ENCODE peak calls at places on chromosome 11, in four cellular contexts. B is naive thymus-derived CD4-positive, alpha-beta T cell; X is central memory CD8-positive, alpha-beta T cell; I is dorsolateral prefrontal cortex. U is an unnamed sample.

GRCh38 chr11:33478111-33478573 is 221.0 kb downstream of the HIPK3 start:
- DNase-seq in B (no peak), X (no peak), I (no peak), U (no peak)

GRCh38 chr11:111462329-111462728 is 49.9 kb downstream of the BTG4 start:
- DNase-seq in B (no peak), X (no peak), I (no peak), U (no peak)

GRCh38 chr11:125401746-125402145 is 94.3 kb downstream of the FEZ1 start:
- DNase-seq in B (no peak), X (no peak), I (no peak), U (peak; percentile 91)

GRCh38 chr11:112961751-112962747 is 829 bp downstream of the NCAM1 start:
- DNase-seq in B (no peak), X (no peak), I (peak; percentile 63), U (peak; percentile 57)

GRCh38 chr11:48047616-48048015 is 67.3 kb downstream of the PTPRJ start:
- DNase-seq in B (no peak), X (no peak), I (no peak), U (no peak)

GRCh38 chr11:130815074-130815802 is 101.0 kb downstream of the SNX19 start:
- DNase-seq in B (no peak), X (no peak), I (no peak), U (no peak)

GRCh38 chr11:69892237-69892985 is 73.2 kb upstream of the FGF3 start:
- DNase-seq in B (no peak), X (no peak), I (no peak), U (no peak)

GRCh38 chr11:86193297-86194095 is 51.1 kb upstream of the EED start:
- DNase-seq in B (peak; percentile 57), X (peak; percentile 58), I (peak; percentile 57), U (peak; percentile 93)

GRCh38 chr11:69913591-69914285 is 94.5 kb upstream of the FGF3 start:
- DNase-seq in B (no peak), X (no peak), I (no peak), U (no peak)